ENCODE peak calls at places on chromosomes 13 and 19, in six cellular contexts. Q, O, G, Z, S and K are unnamed samples.

GRCh38 chr13:27374126-27374613 is 50.2 kb upstream of the GTF3A start:
- DNase-seq in Q (no peak), O (no peak), G (no peak), Z (no peak), S (no peak), K (no peak)

GRCh38 chr13:88908896-88909535 is 1237.8 kb downstream of the SLITRK5 start:
- DNase-seq in Q (no peak), O (no peak), G (peak; percentile 12), Z (no peak), S (no peak), K (no peak)

GRCh38 chr19:43362179-43362578 is 8.7 kb downstream of the CD177 start:
- DNase-seq in Q (no peak), O (no peak), G (peak; percentile 16), Z (no peak), S (no peak), K (no peak)

GRCh38 chr13:110869805-110870706 is 44.8 kb downstream of the ANKRD10 start:
- DNase-seq in Q (peak; percentile 98), O (peak; percentile 99), G (peak; percentile 85), Z (no peak), S (peak; percentile 17), K (peak; percentile 99)

GRCh38 chr19:7351861-7352260 is 3.1 kb downstream of the ARHGEF18 start:
- DNase-seq in Q (no peak), O (no peak), G (no peak), Z (peak; percentile 33), S (no peak), K (no peak)

GRCh38 chr19:35451278-35452096 is 3.4 kb downstream of the FFAR2 start:
- DNase-seq in Q (no peak), O (no peak), G (no peak), Z (peak; percentile 43), S (no peak), K (no peak)

GRCh38 chr13:110616103-110617101 is 1.1 kb downstream of the NAXD start:
- DNase-seq in Q (peak; percentile 77), O (peak; percentile 27), G (no peak), Z (peak; percentile 54), S (peak; percentile 27), K (no peak)

GRCh38 chr13:71513414-71514063 is 353.5 kb downstream of the DACH1 start:
- DNase-seq in Q (no peak), O (no peak), G (no peak), Z (no peak), S (no peak), K (no peak)

GRCh38 chr13:111897178-111897845 is 169.6 kb upstream of the SOX1 start:
- DNase-seq in Q (peak; percentile 47), O (no peak), G (no peak), Z (no peak), S (no peak), K (no peak)

GRCh38 chr19:6125571-6125989 is 9.9 kb upstream of the ACSBG2 start:
- DNase-seq in Q (peak; percentile 77), O (peak; percentile 88), G (peak; percentile 41), Z (peak; percentile 85), S (peak; percentile 86), K (peak; percentile 48)

GRCh38 chr13:35524192-35524591 is 47.7 kb upstream of the MAB21L1 start:
- DNase-seq in Q (no peak), O (no peak), G (no peak), Z (no peak), S (no peak), K (no peak)

GRCh38 chr19:3365447-3366103 is 808 bp upstream of the NFIC start:
- DNase-seq in Q (peak; percentile 91), O (peak; percentile 40), G (peak; percentile 64), Z (no peak), S (peak; percentile 72), K (no peak)

GRCh38 chr19:12202250-12202649 is 39.4 kb downstream of the ZNF136 start:
- DNase-seq in Q (no peak), O (no peak), G (no peak), Z (peak; percentile 27), S (peak; percentile 15), K (no peak)

GRCh38 chr19:50705422-50706019 is 14.1 kb downstream of the SHANK1 start:
- DNase-seq in Q (no peak), O (peak; percentile 56), G (no peak), Z (peak; percentile 67), S (peak; percentile 92), K (peak; percentile 30)

GRCh38 chr13:112245959-112246358 is 130.2 kb upstream of the SPACA7 start:
- DNase-seq in Q (no peak), O (no peak), G (no peak), Z (no peak), S (no peak), K (no peak)

GRCh38 chr13:78121459-78122348 is 203.1 kb upstream of the EDNRB start:
- DNase-seq in Q (no peak), O (peak; percentile 34), G (peak; percentile 42), Z (peak; percentile 65), S (peak; percentile 84), K (no peak)

GRCh38 chr19:1221141-1221903 is 15.7 kb downstream of the STK11 start:
- DNase-seq in Q (peak; percentile 89), O (no peak), G (no peak), Z (no peak), S (no peak), K (no peak)

GRCh38 chr13:93680329-93680728 is 453.7 kb downstream of the GPC6 start:
- DNase-seq in Q (no peak), O (no peak), G (no peak), Z (no peak), S (no peak), K (no peak)

GRCh38 chr13:85386424-85386823 is 412.8 kb downstream of the SLITRK6 start:
- DNase-seq in Q (no peak), O (no peak), G (no peak), Z (peak; percentile 44), S (no peak), K (no peak)

GRCh38 chr13:109875746-109876145 is 89.4 kb upstream of the IRS2 start:
- DNase-seq in Q (no peak), O (no peak), G (no peak), Z (no peak), S (no peak), K (no peak)

DNA sequence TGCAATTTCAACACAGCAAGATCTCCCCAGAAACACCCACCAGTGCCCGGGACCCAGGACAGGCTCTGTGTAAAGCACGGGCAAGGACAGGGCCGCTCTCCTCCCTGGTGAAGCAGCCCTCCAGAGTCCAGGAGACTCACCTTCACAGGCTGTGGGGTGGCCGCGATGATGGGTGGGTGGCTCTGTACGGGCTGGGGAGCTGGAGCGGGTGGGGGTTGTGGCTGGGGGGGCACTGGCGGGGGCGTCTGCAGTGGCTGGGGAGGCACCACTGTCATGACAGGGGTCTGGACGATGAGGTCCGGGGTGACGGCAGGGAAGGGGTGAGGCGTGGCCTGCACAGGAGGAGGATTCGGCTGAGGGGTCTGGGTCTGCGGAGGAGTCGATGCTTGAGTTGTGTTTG is 33.0 kb upstream of the EPHX3 start:
- DNase-seq in Q (no peak), O (no peak), G (no peak), Z (no peak), S (no peak), K (no peak)
- H3K27ac ChIP-seq in Q (peak overlapping the region; percentile 79), O (no peak overlapping the region), G (peak overlapping the region; percentile 16), Z (no peak overlapping the region), S (peak overlapping the region; percentile 53), K (peak overlapping the region; percentile 63)

DNA sequence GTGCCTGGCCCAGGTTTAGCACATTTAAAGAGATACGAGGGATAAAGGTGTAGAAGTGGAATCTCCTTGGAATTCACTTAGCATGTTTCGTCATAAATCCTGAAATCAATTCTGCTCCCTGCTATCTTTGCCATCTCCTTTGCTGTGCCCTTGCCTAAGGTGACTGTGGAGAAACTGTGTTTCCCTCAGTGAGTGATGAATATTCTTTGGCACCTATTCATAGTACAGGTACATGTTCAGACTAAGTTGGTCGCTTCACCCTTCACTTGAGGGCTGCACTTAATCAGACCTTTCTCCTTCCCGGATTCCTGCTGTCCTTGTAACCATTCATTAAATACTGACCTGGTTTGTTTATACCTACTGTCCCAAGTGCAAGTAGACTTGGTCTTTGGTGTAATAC is 17.8 kb downstream of the PCCA start:
- DNase-seq in Q (no peak), O (no peak), G (no peak), Z (no peak), S (no peak), K (no peak)
- TF ChIP-seq CTCF in Q (no peak), O (no peak), G (no peak), Z (no peak), S (no peak), K (no peak)

GRCh38 chr19:40190891-40191835 is at the start of gene MAP3K10:
- DNase-seq in Q (peak; percentile 83), O (no peak), G (peak; percentile 50), Z (peak; percentile 81), S (peak; percentile 75), K (no peak)

GRCh38 chr19:40193587-40193849 is 2.3 kb downstream of the MAP3K10 start:
- DNase-seq in Q (no peak), O (no peak), G (no peak), Z (no peak), S (no peak), K (no peak)

GRCh38 chr19:40198272-40198990 is 7.2 kb downstream of the MAP3K10 start:
- DNase-seq in Q (no peak), O (no peak), G (no peak), Z (no peak), S (no peak), K (no peak)

GRCh38 chr19:40191836-40192646 is 815 bp downstream of the MAP3K10 start:
- DNase-seq in Q (no peak), O (no peak), G (no peak), Z (peak; percentile 53), S (peak; percentile 18), K (no peak)

DNA sequence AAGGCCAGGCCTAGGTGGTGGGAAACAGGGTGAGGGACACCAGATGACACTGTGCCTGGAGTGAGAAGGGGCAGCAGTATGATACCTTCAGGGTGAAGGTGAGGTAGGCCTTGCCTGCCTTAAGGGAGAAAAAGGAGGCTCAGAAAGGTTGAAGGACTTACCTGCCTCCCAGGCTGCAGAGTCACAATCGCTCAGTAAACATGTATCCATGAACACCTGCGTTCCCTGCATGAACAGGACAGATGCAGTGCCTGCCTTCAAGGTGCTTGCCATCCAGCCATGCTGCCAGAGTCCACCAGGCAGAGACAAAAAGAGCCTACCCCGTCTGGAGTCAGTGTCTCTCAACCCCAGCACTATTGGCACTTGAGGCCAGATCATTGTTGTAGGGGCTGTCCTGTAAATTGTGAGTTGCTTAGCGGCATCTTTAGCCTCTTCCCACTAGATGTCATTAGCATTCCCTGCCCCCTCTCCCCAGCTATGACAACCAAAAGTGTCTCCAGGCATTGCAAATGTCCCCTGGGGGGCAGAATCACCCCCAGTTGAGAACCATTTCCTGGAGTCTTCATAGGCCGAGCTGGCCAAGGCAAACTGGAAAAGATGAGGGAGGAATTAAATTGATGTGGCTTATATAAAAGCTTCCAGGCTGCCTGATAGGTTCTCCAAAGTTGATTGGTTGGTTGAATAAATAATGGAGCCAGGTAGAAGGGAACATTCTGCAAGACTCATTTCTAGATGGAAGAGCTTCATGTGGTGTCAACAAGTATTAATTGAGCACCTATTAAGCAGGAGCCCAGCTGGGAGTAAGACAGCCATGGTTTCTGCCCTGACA is 1.7 kb downstream of the MAP3K10 start:
- DNase-seq in Q (no peak), O (no peak), G (no peak), Z (no peak), S (peak; percentile 34), K (no peak)
- H3K4me3 ChIP-seq in Q (peak overlapping the region; percentile 97), O (no peak overlapping the region), G (no peak overlapping the region), Z (peak overlapping the region; percentile 97), S (peak overlapping the region; percentile 100), K (peak overlapping the region; percentile 84)

DNA sequence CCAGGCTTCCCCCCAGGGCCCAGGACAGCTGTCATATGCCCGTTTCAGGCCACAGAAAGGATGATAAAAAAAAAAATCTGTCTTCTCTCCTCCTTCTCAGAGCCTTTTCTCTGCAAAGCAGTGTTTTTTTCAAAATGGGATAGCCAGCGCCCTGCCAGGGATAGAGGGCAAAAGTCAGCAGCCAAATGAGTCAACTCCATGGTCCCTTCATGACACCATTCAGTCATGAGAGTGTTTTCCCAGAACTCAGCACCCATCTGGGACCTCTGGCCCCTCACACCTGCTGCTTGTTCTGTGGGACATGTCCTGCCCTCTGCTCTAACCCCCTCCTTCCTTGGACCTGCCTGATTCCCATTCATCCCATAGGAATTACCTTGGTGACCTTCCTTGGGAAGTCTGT is 95.0 kb downstream of the CYSLTR2 start:
- DNase-seq in Q (no peak), O (no peak), G (no peak), Z (no peak), S (no peak), K (no peak)
- H3K27ac ChIP-seq in Q (no peak overlapping the region), O (no peak overlapping the region), G (no peak overlapping the region), Z (no peak overlapping the region), S (no peak overlapping the region), K (no peak overlapping the region)